ENCODE peak calls at places on chromosome 15, in six cellular contexts. K is retina; X is NCI-H1048; V is NCI-H774; B is activated CD8-positive, alpha-beta memory T cell treated with anti-CD3 and anti-CD28 coated beads, Interleukin-2, amount 50 U/mL, for 48 hours; N is activated CD8-positive, alpha-beta T cell treated with anti-CD3 and anti-CD28 coated beads for 36 hours. Z is an unnamed sample.

GRCh38 chr15:80019168-80019745 is 40.2 kb upstream of the ZFAND6 start:
- DNase-seq in K (no peak), V (no peak), B (peak), N (no peak), X (no peak), Z (no peak)

GRCh38 chr15:86863226-86863915 is 783.7 kb downstream of the AGBL1 start:
- DNase-seq in X (no peak), K (no peak), N (no peak), V (no peak), B (no peak), Z (peak)

GRCh38 chr15:82611348-82611747 is 35.8 kb downstream of the CPEB1 start:
- DNase-seq in X (no peak), N (no peak), V (no peak), B (no peak), K (no peak), Z (no peak)

GRCh38 chr15:29925227-29926082 is 103.2 kb upstream of the TJP1 start:
- DNase-seq in X (no peak), K (peak), N (peak), B (peak), V (no peak), Z (no peak)

GRCh38 chr15:79091204-79091867 is 756 bp upstream of the RASGRF1 start:
- DNase-seq in N (peak), X (no peak), K (peak), B (peak), V (no peak), Z (peak)

GRCh38 chr15:65077981-65078352 is 1.4 kb downstream of the KBTBD13 start:
- DNase-seq in N (peak), V (no peak), B (peak), K (peak), X (no peak), Z (no peak)

GRCh38 chr15:46848704-46849103 is 868.6 kb upstream of the SEMA6D start:
- DNase-seq in N (no peak), X (no peak), K (no peak), V (no peak), B (no peak), Z (no peak)

GRCh38 chr15:58864602-58865419 is 68.7 kb downstream of the SLTM start:
- DNase-seq in V (no peak), K (peak), X (no peak), N (peak), B (no peak), Z (no peak)

GRCh38 chr15:66187271-66187670 is 66.3 kb downstream of the MEGF11 start:
- DNase-seq in X (no peak), B (no peak), K (no peak), V (no peak), N (no peak), Z (no peak)

GRCh38 chr15:62456011-62456920 is 291.2 kb upstream of the C2CD4B start:
- DNase-seq in V (no peak), B (no peak), X (no peak), N (no peak), K (no peak), Z (no peak)

GRCh38 chr15:20358066-20358780 is 183.4 kb downstream of the GOLGA6L6 start:
- DNase-seq in V (no peak), B (peak), N (no peak), K (no peak), X (no peak), Z (no peak)

GRCh38 chr15:42156266-42156922 is at the start of gene PLA2G4F:
- DNase-seq in V (peak), B (peak), N (no peak), K (no peak), X (no peak), Z (peak)

GRCh38 chr15:27866505-27867165 is 232.5 kb downstream of the OCA2 start:
- DNase-seq in N (no peak), K (no peak), V (no peak), B (no peak), X (no peak), Z (no peak)

GRCh38 chr15:63324770-63325169 is 47.4 kb downstream of the APH1B start:
- DNase-seq in V (no peak), B (no peak), X (no peak), K (no peak), N (no peak), Z (no peak)

GRCh38 chr15:89157918-89158564 is 63.3 kb downstream of the RLBP1 start:
- DNase-seq in K (no peak), X (no peak), N (no peak), B (no peak), V (no peak), Z (no peak)

GRCh38 chr15:92613841-92614240 is 41.7 kb downstream of the FAM174B start:
- DNase-seq in X (no peak), K (no peak), V (no peak), N (no peak), B (no peak), Z (no peak)

GRCh38 chr15:42035362-42035761 is 14.5 kb upstream of the PLA2G4E start:
- DNase-seq in K (no peak), V (no peak), X (no peak), B (no peak), N (peak), Z (no peak)

GRCh38 chr15:90154246-90154645 is 46.9 kb upstream of the SEMA4B start:
- DNase-seq in V (no peak), B (no peak), X (no peak), K (no peak), N (no peak), Z (no peak)

GRCh38 chr15:27365441-27365840 is 394.5 kb downstream of the GABRG3 start:
- DNase-seq in B (no peak), X (no peak), N (no peak), K (no peak), V (no peak), Z (no peak)

GRCh38 chr15:51621917-51622268 is 678 bp downstream of the DMXL2 start:
- DNase-seq in B (peak), K (no peak), V (no peak), X (no peak), N (peak), Z (peak)

GRCh38 chr15:63872759-63873510 is 39.2 kb upstream of the HERC1 start:
- DNase-seq in B (no peak), X (no peak), K (no peak), V (no peak), N (no peak), Z (no peak)

Z was measured in NCI-H146.